ENCODE peak calls at places on chromosomes 4 and X, in five cellular contexts. O, I, J, L and A are unnamed samples.

GRCh38 chr4:171718069-171718468 is 95.1 kb upstream of the GALNTL6 start:
- DNase-seq in O (no peak), I (no peak), J (no peak), L (no peak), A (no peak)

GRCh38 chr4:78038704-78039103 is 18.4 kb upstream of the FRAS1 start:
- DNase-seq in O (no peak), I (no peak), J (no peak), L (no peak), A (no peak)

GRCh38 chr4:38013461-38014366 is 53.5 kb downstream of the PTTG2 start:
- DNase-seq in O (no peak), I (no peak), J (peak), L (no peak), A (peak)

GRCh38 chr4:22778547-22779163 is 85.9 kb downstream of the GBA3 start:
- DNase-seq in O (no peak), I (no peak), J (no peak), L (no peak), A (no peak)

GRCh38 chr4:186537843-186538521 is 17.4 kb downstream of the MTNR1A start:
- DNase-seq in O (no peak), I (no peak), J (no peak), L (peak), A (no peak)

GRCh38 chrX:37904833-37905232 is 57.5 kb upstream of the DYNLT3 start:
- DNase-seq in O (no peak), I (no peak), J (no peak), L (no peak), A (no peak)

GRCh38 chr4:93814141-93814540 is 14.4 kb upstream of the ATOH1 start:
- DNase-seq in O (no peak), I (no peak), J (no peak), L (no peak), A (no peak)

GRCh38 chr4:90616711-90617110 is 489.5 kb downstream of the CCSER1 start:
- DNase-seq in O (no peak), I (no peak), J (no peak), L (no peak), A (no peak)

GRCh38 chrX:38561951-38562719 is 793 bp downstream of the TSPAN7 start:
- DNase-seq in O (no peak), I (peak), J (peak), L (peak), A (peak)

GRCh38 chrX:152926279-152926678 is 28.4 kb downstream of the ZNF185 start:
- DNase-seq in O (no peak), I (peak), J (peak), L (peak), A (peak)

GRCh38 chr4:24244663-24245519 is 339.5 kb downstream of the DHX15 start:
- DNase-seq in O (no peak), I (no peak), J (no peak), L (no peak), A (no peak)

GRCh38 chr4:13102344-13102743 is 381.8 kb downstream of the RAB28 start:
- DNase-seq in O (no peak), I (no peak), J (no peak), L (no peak), A (no peak)

GRCh38 chr4:38138363-38138762 is 178.2 kb downstream of the PTTG2 start:
- DNase-seq in O (no peak), I (no peak), J (no peak), L (no peak), A (no peak)

GRCh38 chr4:101277661-101278060 is 69.7 kb downstream of the PPP3CA start:
- DNase-seq in O (no peak), I (no peak), J (no peak), L (no peak), A (no peak)

GRCh38 chr4:8019396-8020365 is 80.0 kb upstream of the AFAP1 start:
- DNase-seq in O (no peak), I (peak), J (no peak), L (peak), A (peak)

GRCh38 chr4:110823251-110823650 is 200.4 kb upstream of the PITX2 start:
- DNase-seq in O (no peak), I (no peak), J (no peak), L (no peak), A (peak)

GRCh38 chr4:2258091-2259035 is 3.5 kb downstream of the MXD4 start:
- DNase-seq in O (no peak), I (peak), J (peak), L (peak), A (no peak)

GRCh38 chr4:84647307-84647884 is 64.5 kb downstream of the CDS1 start:
- DNase-seq in O (no peak), I (no peak), J (no peak), L (no peak), A (peak)

GRCh38 chrX:75547783-75548182 is 24.9 kb upstream of the ZDHHC15 start:
- DNase-seq in O (no peak), I (no peak), J (no peak), L (no peak), A (no peak)

GRCh38 chr4:19748470-19748869 is 503.2 kb upstream of the SLIT2 start:
- DNase-seq in O (no peak), I (no peak), J (no peak), L (peak), A (no peak)

GRCh38 chrX:70257599-70258288 is 2.3 kb downstream of the P2RY4 start:
- DNase-seq in O (no peak), I (no peak), J (no peak), L (no peak), A (no peak)

GRCh38 chr4:89434364-89434988 is 126.9 kb upstream of the GPRIN3 start:
- DNase-seq in O (peak), I (peak), J (no peak), L (no peak), A (peak)

GRCh38 chrX:22534643-22535042 is 261.9 kb downstream of the CBLL2 start:
- DNase-seq in O (no peak), I (no peak), J (no peak), L (no peak), A (peak)

GRCh38 chrX:134604701-134605271 is 53.5 kb downstream of the PLAC1 start:
- DNase-seq in O (no peak), I (no peak), J (no peak), L (no peak), A (peak)

GRCh38 chrX:102338162-102338561 is 91.2 kb downstream of the NXF2 start:
- DNase-seq in O (no peak), I (no peak), J (no peak), L (no peak), A (no peak)

GRCh38 chrX:150990910-150991309 is 7.8 kb downstream of the HMGB3 start:
- DNase-seq in O (no peak), I (no peak), J (no peak), L (no peak), A (no peak)

GRCh38 chr4:129532573-129532972 is 436.6 kb downstream of the C4orf33 start:
- DNase-seq in O (no peak), I (no peak), J (no peak), L (no peak), A (peak)

GRCh38 chr4:30821891-30822612 is 101.9 kb downstream of the PCDH7 start:
- DNase-seq in O (no peak), I (peak), J (no peak), L (no peak), A (peak)

GRCh38 chr4:87073570-87074470 is 139.0 kb downstream of the AFF1 start:
- DNase-seq in O (peak), I (peak), J (peak), L (peak), A (peak)

GRCh38 chrX:69320116-69320515 is 154.9 kb upstream of the PJA1 start:
- DNase-seq in O (no peak), I (peak), J (no peak), L (peak), A (no peak)

GRCh38 chrX:150240643-150240970 is 122.5 kb upstream of the MAMLD1 start:
- DNase-seq in O (no peak), I (no peak), J (no peak), L (no peak), A (no peak)

GRCh38 chr4:57157611-57158137 is 47.5 kb upstream of the IGFBP7 start:
- DNase-seq in O (no peak), I (peak), J (no peak), L (no peak), A (no peak)

GRCh38 chr4:53688186-53688790 is 97.0 kb upstream of the LNX1 start:
- DNase-seq in O (no peak), I (peak), J (no peak), L (no peak), A (no peak)
- H3K4me3 ChIP-seq in O (no peak), I (no peak), J (no peak), L (no peak), A (no peak)

DNA sequence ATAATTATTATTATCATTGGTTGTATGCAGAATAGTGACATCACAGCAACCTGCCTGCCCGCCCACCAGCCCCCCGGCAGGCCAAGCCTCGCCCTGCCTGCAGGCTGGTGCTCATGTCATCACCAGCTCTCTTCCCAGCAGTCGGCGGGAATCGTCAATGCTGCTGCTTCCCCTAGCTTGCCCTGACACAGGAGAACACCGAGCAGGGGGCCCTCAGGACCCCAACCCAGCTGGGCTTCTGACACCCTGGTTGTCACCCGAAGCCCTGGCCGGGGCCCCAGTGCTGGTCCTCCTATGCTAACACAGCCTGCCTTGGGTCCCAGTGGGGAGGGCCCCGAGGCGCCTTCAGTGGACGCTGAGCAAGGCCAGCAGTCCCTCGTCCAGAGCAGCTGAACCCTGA is 100.6 kb downstream of the PPP2R2C start:
- DNase-seq in O (no peak), I (no peak), J (no peak), L (no peak), A (no peak)
- H3K27ac ChIP-seq in O (no peak), I (no peak), J (no peak), L (no peak), A (no peak)

GRCh38 chrX:31130457-31131215 is 58.8 kb upstream of the FTHL17 start:
- DNase-seq in O (no peak), I (peak), J (no peak), L (no peak), A (no peak)

GRCh38 chrX:31132803-31133202 is 61.0 kb upstream of the FTHL17 start:
- DNase-seq in O (no peak), I (no peak), J (no peak), L (no peak), A (no peak)

GRCh38 chrX:31139966-31140365 is 68.1 kb upstream of the FTHL17 start:
- DNase-seq in O (no peak), I (no peak), J (no peak), L (no peak), A (peak)

GRCh38 chrX:31138124-31138523 is 66.3 kb upstream of the FTHL17 start:
- DNase-seq in O (no peak), I (no peak), J (no peak), L (no peak), A (no peak)

GRCh38 chrX:31136144-31136572 is 64.3 kb upstream of the FTHL17 start:
- DNase-seq in O (no peak), I (no peak), J (no peak), L (no peak), A (peak)
- H3K4me3 ChIP-seq in O (no peak), I (no peak), J (no peak), L (no peak), A (no peak)

DNA sequence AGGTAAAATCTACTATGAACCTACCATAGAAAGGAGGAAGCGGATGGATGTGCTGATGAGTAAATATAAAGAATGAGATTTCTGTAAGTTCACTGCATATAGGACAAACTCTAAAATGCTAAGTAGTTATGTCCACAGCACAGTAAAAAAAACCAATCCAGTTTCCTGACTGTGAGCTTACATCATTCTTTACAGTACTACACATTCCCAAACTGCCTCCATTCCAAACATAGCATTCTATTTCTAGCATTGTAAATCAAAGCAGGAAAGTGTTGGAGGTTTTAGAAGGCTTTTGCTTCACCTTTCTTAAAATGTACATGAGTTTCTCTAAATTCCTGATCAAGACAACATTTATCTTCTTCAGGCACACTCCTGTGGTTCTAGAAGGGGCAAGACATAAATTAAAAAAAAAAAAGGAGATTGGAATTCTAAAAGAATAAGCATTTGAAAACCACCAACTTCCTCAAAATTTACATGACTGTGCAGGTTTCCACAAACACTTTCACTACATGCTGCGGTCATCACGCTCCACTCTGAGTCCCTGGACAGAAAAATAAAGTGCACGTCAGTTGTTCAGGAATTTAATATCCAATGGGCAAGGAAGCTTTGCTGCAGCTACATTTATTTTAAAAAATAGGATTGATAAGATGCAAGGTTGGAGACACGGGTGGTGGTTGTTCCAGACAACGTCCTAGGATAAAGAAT is 297.6 kb upstream of the STS start:
- DNase-seq in O (no peak), I (no peak), J (no peak), L (no peak), A (no peak)
- H3K27ac ChIP-seq in O (no peak), I (no peak), J (no peak), L (no peak), A (no peak)

GRCh38 chr4:70619288-70619687 is 9.3 kb upstream of the ENAM start:
- DNase-seq in O (peak), I (no peak), J (no peak), L (no peak), A (no peak)

GRCh38 chr4:70608324-70608723 is 16.3 kb downstream of the AMBN start:
- DNase-seq in O (no peak), I (no peak), J (no peak), L (no peak), A (no peak)

GRCh38 chr4:70613893-70614572 is 14.5 kb upstream of the ENAM start:
- DNase-seq in O (no peak), I (no peak), J (no peak), L (no peak), A (no peak)

GRCh38 chr4:70607454-70607853 is 15.4 kb downstream of the AMBN start:
- DNase-seq in O (no peak), I (no peak), J (no peak), L (no peak), A (no peak)

DNA sequence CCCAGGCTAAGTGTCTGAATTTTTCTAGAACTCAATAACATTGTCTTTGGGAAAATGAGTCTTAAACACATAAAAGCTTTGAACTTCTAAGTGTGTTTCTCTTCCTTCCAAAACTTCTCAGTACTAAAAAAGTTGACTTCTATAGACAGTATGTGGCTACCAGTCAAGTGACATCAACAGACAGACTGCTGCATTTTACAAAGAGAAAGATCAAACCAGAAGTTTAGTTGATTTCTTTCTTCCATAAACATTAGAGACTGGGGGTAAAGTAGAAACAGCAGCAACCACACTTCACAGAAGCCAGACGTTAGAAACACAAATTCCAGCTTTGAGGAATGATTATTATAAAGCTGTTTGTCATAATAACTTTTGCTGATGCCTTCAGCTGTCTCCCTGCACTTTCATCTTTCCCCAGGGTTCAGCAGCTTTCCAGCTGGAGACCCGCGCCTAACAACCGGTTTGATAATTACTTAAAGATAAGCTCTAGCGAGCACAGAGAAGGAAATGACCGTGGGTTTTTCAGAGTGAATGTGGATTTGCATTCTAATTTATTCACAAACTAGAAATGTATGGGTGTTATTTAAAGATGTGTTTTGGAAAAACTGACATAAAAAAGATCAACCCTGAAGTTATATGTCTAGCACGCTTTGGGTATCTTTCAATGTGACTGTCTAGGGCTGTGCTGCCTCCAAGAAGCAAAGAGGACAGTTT is 15.2 kb upstream of the ENAM start:
- DNase-seq in O (no peak), I (no peak), J (no peak), L (no peak), A (no peak)
- H3K4me3 ChIP-seq in O (no peak), I (peak), J (no peak), L (no peak), A (peak)

DNA sequence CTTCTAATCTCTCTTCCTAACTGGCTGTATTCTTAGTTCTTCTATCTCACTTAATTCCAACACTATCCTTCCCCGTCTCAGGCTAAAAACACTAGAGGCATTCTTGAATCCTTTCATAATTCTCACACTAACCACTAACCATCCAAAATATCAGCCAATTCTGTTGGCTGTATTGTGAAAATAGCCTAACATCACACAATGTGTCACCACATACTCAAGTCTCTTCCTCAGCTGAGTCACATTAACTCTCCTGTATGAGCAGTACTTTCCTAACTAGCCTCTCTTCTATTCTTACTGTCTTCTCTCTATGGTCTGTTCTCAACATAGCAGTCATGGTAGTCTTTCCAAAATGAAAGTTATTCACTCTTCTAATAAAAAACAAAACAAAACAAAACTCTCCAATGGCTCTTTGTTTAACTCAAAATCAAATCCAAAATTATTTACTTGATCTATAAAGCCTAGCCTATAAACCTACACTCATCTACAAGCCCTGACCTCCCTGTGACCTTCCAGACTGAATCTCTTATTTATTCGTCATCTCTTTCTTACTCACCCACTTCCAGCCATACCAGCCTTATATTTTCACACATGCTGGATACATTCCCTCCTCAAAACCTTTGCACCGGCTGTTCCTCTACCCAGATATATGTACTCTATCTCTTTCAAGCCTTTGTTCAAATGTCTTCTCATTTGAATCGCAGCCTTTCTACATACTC is 445.9 kb downstream of the TLL1 start:
- DNase-seq in O (no peak), I (no peak), J (no peak), L (no peak), A (no peak)
- H3K27ac ChIP-seq in O (no peak), I (peak), J (no peak), L (no peak), A (no peak)

GRCh38 chr4:107579099-107579498 is 140.9 kb downstream of the PAPSS1 start:
- DNase-seq in O (no peak), I (peak), J (no peak), L (no peak), A (no peak)
- H3K4me3 ChIP-seq in O (no peak), I (no peak), J (no peak), L (no peak), A (no peak)